ENCODE peak calls at places on chromosomes 13 and 19, in seven cellular contexts. P, B, J, O, Y, E and H are unnamed samples.
A peak's percentile ranks its signal among the peaks of the same experiment; 100 is the strongest.

GRCh38 chr19:11496391-11497163 is 9.1 kb downstream of the ZNF653 start:
- DNase-seq in B (peak; percentile 49), O (no peak), Y (peak; percentile 29), P (peak; percentile 96), E (peak; percentile 51), J (peak; percentile 93), H (peak; percentile 47)

GRCh38 chr13:55553736-55554135 is 1587.0 kb upstream of the PRR20A start:
- DNase-seq in J (no peak), O (no peak), E (no peak), Y (no peak), B (no peak), P (no peak), H (no peak)

GRCh38 chr13:34408635-34409034 is 533.4 kb upstream of the NBEA start:
- DNase-seq in B (no peak), P (no peak), E (no peak), Y (no peak), O (no peak), J (no peak), H (no peak)

GRCh38 chr13:44573790-44574465 is 2.2 kb downstream of the TSC22D1 start:
- DNase-seq in Y (no peak), J (peak; percentile 68), E (no peak), P (no peak), B (no peak), O (no peak), H (no peak)

GRCh38 chr19:11361037-11361770 is 6.0 kb downstream of the PLPPR2 start:
- DNase-seq in O (no peak), E (peak; percentile 79), B (peak; percentile 87), Y (no peak), P (peak; percentile 100), J (no peak), H (peak; percentile 62)

GRCh38 chr19:43534811-43535761 is 2.1 kb downstream of the ZNF575 start:
- DNase-seq in O (no peak), B (peak; percentile 75), J (peak; percentile 59), P (peak; percentile 89), Y (no peak), E (peak; percentile 49), H (peak; percentile 75)

GRCh38 chr19:11281336-11282049 is 14.5 kb upstream of the TSPAN16 start:
- DNase-seq in Y (no peak), B (peak; percentile 41), P (no peak), O (no peak), E (no peak), J (no peak), H (no peak)

GRCh38 chr13:44238011-44238421 is 135.6 kb upstream of the SERP2 start:
- DNase-seq in J (no peak), B (no peak), O (no peak), E (no peak), Y (peak; percentile 50), P (no peak), H (no peak)

GRCh38 chr13:67632590-67632989 is 402.5 kb upstream of the PCDH9 start:
- DNase-seq in B (no peak), O (no peak), J (peak; percentile 34), Y (no peak), P (no peak), E (no peak), H (no peak)

GRCh38 chr19:581399-582111 is 8.1 kb upstream of the HCN2 start:
- DNase-seq in E (no peak), P (no peak), Y (no peak), J (no peak), B (no peak), O (no peak), H (no peak)

GRCh38 chr13:36673838-36674326 is at the start of gene SERTM1:
- DNase-seq in B (peak; percentile 52), P (peak; percentile 81), J (no peak), E (peak; percentile 56), Y (no peak), O (no peak), H (peak; percentile 37)

GRCh38 chr13:51168623-51169022 is 53.6 kb upstream of the FAM124A start:
- DNase-seq in P (peak; percentile 50), Y (no peak), O (no peak), E (no peak), B (no peak), J (no peak), H (no peak)

GRCh38 chr19:43682824-43683661 is 13.1 kb upstream of the PLAUR start:
- DNase-seq in E (no peak), Y (no peak), B (no peak), J (no peak), P (no peak), O (no peak), H (no peak)

GRCh38 chr19:17089238-17089637 is 13.7 kb downstream of the MYO9B start:
- DNase-seq in P (no peak), Y (peak; percentile 54), J (peak; percentile 86), B (no peak), E (no peak), O (no peak), H (no peak)

GRCh38 chr13:20713751-20714150 is 10.3 kb downstream of the IL17D start:
- DNase-seq in Y (no peak), P (no peak), J (peak; percentile 80), O (no peak), B (no peak), E (no peak), H (peak; percentile 82)

GRCh38 chr19:39986643-39987042 is 10.2 kb upstream of the ZNF546 start:
- DNase-seq in Y (no peak), B (no peak), O (no peak), E (no peak), P (no peak), J (no peak), H (no peak)

GRCh38 chr19:5686647-5687359 is 3.3 kb upstream of the RPL36 start:
- DNase-seq in O (peak; percentile 99), Y (peak; percentile 79), J (peak; percentile 96), P (peak; percentile 100), E (peak; percentile 99), B (peak; percentile 98), H (peak; percentile 91)

GRCh38 chr19:29485293-29485692 is 40.5 kb upstream of the VSTM2B start:
- DNase-seq in O (no peak), E (no peak), B (no peak), J (no peak), Y (no peak), P (no peak), H (no peak)

GRCh38 chr13:39347926-39348901 is 254.8 kb downstream of the LHFPL6 start:
- DNase-seq in E (no peak), Y (no peak), P (peak; percentile 52), J (no peak), O (no peak), B (peak; percentile 2), H (no peak)

GRCh38 chr13:32824671-32825070 is 191.6 kb upstream of the KL start:
- DNase-seq in O (no peak), P (no peak), B (no peak), E (no peak), Y (no peak), J (peak; percentile 96), H (no peak)

GRCh38 chr19:33199441-33200265 is 5.5 kb downstream of the LRP3 start:
- DNase-seq in Y (no peak), P (no peak), O (no peak), B (no peak), E (no peak), J (peak; percentile 28), H (no peak)

GRCh38 chr19:39405930-39406655 is 554 bp upstream of the ZFP36 start:
- DNase-seq in P (peak; percentile 83), O (no peak), E (no peak), J (no peak), Y (no peak), B (no peak), H (no peak)

GRCh38 chr19:18306903-18307681 is 15.8 kb downstream of the LSM4 start:
- DNase-seq in Y (no peak), P (no peak), B (no peak), E (no peak), J (no peak), O (no peak), H (no peak)

GRCh38 chr19:38875656-38876345 is 2.3 kb downstream of the RINL start:
- DNase-seq in B (no peak), O (no peak), E (no peak), J (no peak), Y (no peak), P (no peak), H (no peak)

GRCh38 chr13:29524641-29525040 is 70.8 kb downstream of the SLC7A1 start:
- DNase-seq in P (no peak), E (no peak), O (no peak), J (no peak), B (no peak), Y (no peak), H (no peak)

GRCh38 chr19:10812902-10813404 is 23.1 kb downstream of the TMED1 start:
- DNase-seq in B (no peak), P (no peak), E (no peak), J (peak; percentile 99), Y (peak; percentile 81), O (no peak), H (peak; percentile 59)

GRCh38 chr19:33887891-33888290 is 91.2 kb downstream of the KCTD15 start:
- DNase-seq in B (no peak), J (no peak), E (no peak), P (no peak), O (no peak), Y (no peak), H (no peak)

GRCh38 chr13:61192826-61193225 is 222.8 kb downstream of the PCDH20 start:
- DNase-seq in P (no peak), B (no peak), O (no peak), Y (no peak), E (no peak), J (no peak), H (no peak)

GRCh38 chr13:67557642-67558241 is 327.6 kb upstream of the PCDH9 start:
- DNase-seq in J (no peak), E (no peak), O (no peak), P (no peak), Y (no peak), B (no peak), H (no peak)

GRCh38 chr19:57351867-57352266 is 796 bp downstream of the ZNF304 start:
- DNase-seq in Y (no peak), B (no peak), P (no peak), O (no peak), E (no peak), J (peak; percentile 36), H (no peak)